ENCODE peak calls at places on chromosomes 13 and 19, in four cellular contexts. O, L, W and N are unnamed samples.

GRCh38 chr13:105406551-105406950 is 1128.9 kb downstream of the EFNB2 start:
- DNase-seq in W (no peak), L (no peak), O (no peak), N (no peak)

GRCh38 chr13:26463848-26464247 is 93.6 kb upstream of the WASF3 start:
- DNase-seq in O (no peak), L (no peak), W (no peak), N (no peak)

GRCh38 chr19:44548736-44549135 is 19.3 kb upstream of the CEACAM20 start:
- DNase-seq in L (no peak), W (no peak), O (no peak), N (no peak)

GRCh38 chr19:39057615-39058014 is 25.3 kb upstream of the FBXO27 start:
- DNase-seq in L (no peak), O (no peak), W (no peak), N (no peak)

GRCh38 chr19:7881910-7882309 is 6.4 kb upstream of the LRRC8E start:
- DNase-seq in L (no peak), O (no peak), W (no peak), N (no peak)

GRCh38 chr13:112725346-112726017 is 35.6 kb downstream of the ATP11A start:
- DNase-seq in O (no peak), L (no peak), W (no peak), N (no peak)

GRCh38 chr13:35470671-35471465 is 5.6 kb downstream of the MAB21L1 start:
- DNase-seq in W (peak; percentile 73), O (no peak), L (no peak), N (peak; percentile 55)

GRCh38 chr19:53808710-53809125 is 15.4 kb downstream of the NLRP12 start:
- DNase-seq in O (peak; percentile 29), L (no peak), W (no peak), N (peak; percentile 7)

GRCh38 chr13:38970380-38971051 is 20.1 kb downstream of the STOML3 start:
- DNase-seq in W (no peak), O (no peak), L (no peak), N (no peak)

GRCh38 chr19:5154129-5154798 is 185.4 kb downstream of the KDM4B start:
- DNase-seq in L (no peak), O (peak; percentile 76), W (peak; percentile 76), N (no peak)

GRCh38 chr13:50731400-50731799 is 112.1 kb downstream of the DLEU7 start:
- DNase-seq in O (no peak), W (no peak), L (no peak), N (no peak)

GRCh38 chr19:38385804-38386257 is 2.0 kb downstream of the GGN start:
- DNase-seq in L (no peak), O (no peak), W (no peak), N (no peak)

GRCh38 chr13:94351292-94352000 is 128.0 kb downstream of the DCT start:
- DNase-seq in L (no peak), O (no peak), W (no peak), N (no peak)

GRCh38 chr13:98279473-98280175 is 102.6 kb upstream of the RNF113B start:
- DNase-seq in W (peak; percentile 92), O (no peak), L (no peak), N (no peak)

GRCh38 chr13:23654111-23655110 is 84.2 kb downstream of the TNFRSF19 start:
- DNase-seq in W (no peak), L (no peak), O (no peak), N (no peak)

GRCh38 chr19:18895828-18896341 is at the start of gene CERS1:
- DNase-seq in L (no peak), W (no peak), O (peak; percentile 37), N (peak; percentile 58)

GRCh38 chr13:108005231-108005630 is 210.1 kb downstream of the LIG4 start:
- DNase-seq in W (no peak), O (no peak), L (no peak), N (no peak)

GRCh38 chr13:65921933-65922332 is 1308.2 kb downstream of the PCDH9 start:
- DNase-seq in L (no peak), W (no peak), O (no peak), N (no peak)

GRCh38 chr19:1064661-1065605 is 2.0 kb upstream of the ARHGAP45 start:
- DNase-seq in L (no peak), O (peak; percentile 72), W (peak; percentile 90), N (no peak)

GRCh38 chr13:40631605-40632004 is 34.8 kb downstream of the FOXO1 start:
- DNase-seq in L (no peak), W (no peak), O (no peak), N (no peak)

GRCh38 chr13:67036694-67037093 is 193.4 kb downstream of the PCDH9 start:
- DNase-seq in W (no peak), L (no peak), O (no peak), N (no peak)

GRCh38 chr19:34969721-34970120 is 5.7 kb upstream of the ZNF792 start:
- DNase-seq in W (no peak), O (no peak), L (no peak), N (no peak)

GRCh38 chr19:30387311-30388115 is 15.3 kb downstream of the ZNF536 start:
- DNase-seq in W (no peak), O (no peak), L (no peak), N (no peak)

GRCh38 chr13:100673376-100673830 is 1.2 kb downstream of the TMTC4 start:
- DNase-seq in W (peak; percentile 68), L (no peak), O (peak; percentile 16), N (no peak)

GRCh38 chr19:1295169-1296012 is 9.7 kb downstream of the EFNA2 start:
- DNase-seq in O (peak; percentile 63), L (no peak), W (peak; percentile 76), N (no peak)

GRCh38 chr13:22031702-22032286 is 360.9 kb downstream of the FGF9 start:
- DNase-seq in L (no peak), W (no peak), O (no peak), N (no peak)

GRCh38 chr19:43525836-43526771 is 897 bp downstream of the ETHE1 start:
- DNase-seq in O (no peak), W (peak; percentile 82), L (no peak), N (no peak)

GRCh38 chr19:48168689-48169088 is 1.5 kb downstream of the LIG1 start:
- DNase-seq in L (no peak), W (no peak), O (no peak), N (no peak)

GRCh38 chr13:84446972-84447700 is 564.9 kb upstream of the SLITRK1 start:
- DNase-seq in O (no peak), L (no peak), W (no peak), N (no peak)

GRCh38 chr13:99484405-99484981 is 16.8 kb upstream of the TM9SF2 start:
- DNase-seq in W (no peak), L (no peak), O (no peak), N (no peak)

GRCh38 chr13:57634829-57635165 is 3.3 kb downstream of the PCDH17 start:
- DNase-seq in L (no peak), O (no peak), W (peak; percentile 75), N (no peak)

GRCh38 chr13:36006347-36006746 is 124.8 kb downstream of the DCLK1 start:
- DNase-seq in W (no peak), L (no peak), O (no peak), N (no peak)

GRCh38 chr13:28299941-28300340 is 161.6 kb downstream of the PAN3 start:
- DNase-seq in L (no peak), O (no peak), W (no peak), N (no peak)

GRCh38 chr19:34320277-34320676 is 44.7 kb upstream of the GPI start:
- DNase-seq in W (no peak), L (no peak), O (no peak), N (no peak)